ENCODE peak calls at places on chromosomes 1 and 21, in five cellular contexts. N is fibroblast of pulmonary artery, K is left lung, L is fibroblast of lung, J is adrenal gland. P is an unnamed sample.

GRCh38 chr1:235999259-235999925 is 65.5 kb downstream of the NID1 start:
- DNase-seq in L (peak), N (peak), J (no peak), K (no peak), P (no peak)

GRCh38 chr1:246503341-246503740 is 3.7 kb downstream of the SMYD3 start:
- DNase-seq in J (no peak), K (no peak), L (peak), N (no peak), P (peak)

GRCh38 chr1:36567601-36568341 is 85.1 kb upstream of the CSF3R start:
- DNase-seq in K (no peak), L (no peak), J (no peak), N (no peak), P (no peak)

GRCh38 chr1:194419721-194420120 is 1233.3 kb upstream of the B3GALT2 start:
- DNase-seq in K (no peak), J (no peak), N (no peak), L (no peak), P (no peak)

GRCh38 chr1:99969729-99970591 is at the start of gene SLC35A3:
- DNase-seq in J (peak), N (peak), K (peak), L (peak), P (no peak)

GRCh38 chr1:1080122-1080753 is 6.1 kb upstream of the RNF223 start:
- DNase-seq in K (peak), J (peak), L (peak), N (peak), P (no peak)

GRCh38 chr1:211713231-211713630 is 37.8 kb upstream of the NEK2 start:
- DNase-seq in K (no peak), N (no peak), J (no peak), L (no peak), P (no peak)

GRCh38 chr1:211632808-211633522 is 42.5 kb downstream of the NEK2 start:
- DNase-seq in J (peak), L (peak), N (peak), K (no peak), P (peak)

GRCh38 chr1:221431068-221431651 is 310.7 kb downstream of the DUSP10 start:
- DNase-seq in K (no peak), L (peak), J (no peak), N (peak), P (no peak)

GRCh38 chr1:64337476-64337875 is 132.5 kb upstream of the CACHD1 start:
- DNase-seq in L (no peak), K (no peak), N (no peak), J (no peak), P (no peak)

GRCh38 chr1:248243204-248243603 is 12.0 kb downstream of the OR2M4 start:
- DNase-seq in J (no peak), N (peak), L (peak), K (no peak), P (no peak)

GRCh38 chr1:99573431-99574217 is 72.3 kb upstream of the PALMD start:
- DNase-seq in K (no peak), J (no peak), L (peak), N (no peak), P (no peak)

GRCh38 chr21:45983981-45984551 is 2.5 kb downstream of the COL6A1 start:
- DNase-seq in K (peak), J (no peak), L (no peak), N (no peak), P (no peak)

GRCh38 chr1:204703826-204704612 is 18.5 kb upstream of the LRRN2 start:
- DNase-seq in L (no peak), J (no peak), K (no peak), N (no peak), P (no peak)

GRCh38 chr1:20327467-20327866 is 36.8 kb downstream of the VWA5B1 start:
- DNase-seq in L (no peak), K (no peak), J (no peak), N (no peak), P (no peak)

GRCh38 chr1:205961970-205962820 is 18.9 kb upstream of the SLC26A9 start:
- DNase-seq in J (peak), L (peak), K (peak), N (peak), P (no peak)

GRCh38 chr1:184170719-184171118 is 119.2 kb downstream of the TSEN15 start:
- DNase-seq in N (no peak), L (no peak), K (no peak), J (no peak), P (no peak)

DNA sequence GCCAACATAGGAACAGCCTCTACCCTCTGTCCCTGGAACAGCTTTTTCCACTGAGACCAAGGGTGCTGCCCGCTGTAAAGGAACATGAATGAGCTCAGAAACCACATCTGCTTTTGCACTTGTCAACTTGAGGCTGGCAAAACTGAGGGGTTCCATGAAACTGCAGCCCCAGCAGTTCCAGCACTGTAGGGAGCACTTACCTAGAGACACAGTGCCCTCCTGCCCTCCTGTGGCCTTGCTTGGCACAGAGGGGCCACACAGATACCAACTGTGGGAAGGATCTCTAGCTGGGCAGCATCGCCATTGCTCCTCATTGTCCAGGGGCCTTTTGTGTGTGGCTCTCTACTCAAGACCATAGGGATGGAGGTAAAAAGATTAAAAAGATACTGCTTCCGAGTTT is 51.6 kb downstream of the ITPKB start:
- DNase-seq in K (no peak), L (no peak), N (no peak), J (no peak), P (no peak)
- TF ChIP-seq CTCF in K (no peak), L (no peak), N (no peak), J (peak), P (no peak)

GRCh38 chr1:232319106-232319505 is 310.8 kb downstream of the SIPA1L2 start:
- DNase-seq in J (no peak), K (no peak), L (no peak), N (no peak), P (no peak)
- H3K4me3 ChIP-seq in J (no peak), K (no peak), L (no peak), N (no peak), P (no peak)

GRCh38 chr1:60596791-60597748 is 485.3 kb upstream of the NFIA start:
- DNase-seq in N (peak), L (peak), J (no peak), K (no peak), P (no peak)
- TF ChIP-seq CTCF in N (peak), L (no peak), J (peak), K (no peak), P (no peak)

DNA sequence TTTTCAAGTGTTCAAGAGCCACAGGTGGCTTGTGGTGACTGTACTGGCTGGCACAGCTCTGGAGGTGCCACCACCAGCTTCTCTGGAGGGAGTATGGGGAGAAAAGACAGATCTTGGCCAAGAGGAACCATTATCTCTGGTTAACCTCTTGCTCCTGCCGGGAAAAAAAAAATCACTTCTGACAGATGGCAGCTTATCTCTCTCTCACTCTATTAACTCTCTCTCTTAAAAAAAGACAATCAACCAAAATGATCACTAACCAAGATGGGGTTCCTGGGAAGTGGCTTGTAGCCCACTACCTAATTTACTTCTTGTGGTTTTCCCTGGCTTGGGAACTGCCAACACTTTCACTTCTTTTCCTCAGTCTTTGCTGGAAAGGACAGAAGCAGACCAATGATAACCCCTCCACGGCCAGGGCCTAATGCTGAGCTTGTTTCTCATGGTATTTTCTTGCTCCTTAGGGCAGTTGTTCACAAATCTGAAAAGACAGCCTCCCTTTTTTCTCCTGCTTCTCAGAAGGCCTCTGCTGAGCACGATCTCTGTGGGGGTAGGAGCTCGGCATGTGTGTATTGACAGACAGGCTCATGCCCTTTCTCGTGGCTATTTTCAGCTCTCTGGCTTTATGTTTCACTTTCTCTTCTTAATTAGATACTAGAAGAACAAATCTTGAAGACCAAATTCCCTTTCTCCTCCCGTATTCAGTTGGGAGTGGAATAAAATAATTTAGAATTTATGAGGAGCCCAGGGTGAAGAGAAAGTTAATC is 950 bp upstream of the RIIAD1 start:
- DNase-seq in L (peak), J (no peak), K (no peak), N (peak), P (no peak)
- H3K4me3 ChIP-seq in L (peak), J (no peak), K (no peak), N (peak), P (no peak)

GRCh38 chr1:23533288-23534130 is 2.5 kb upstream of the E2F2 start:
- DNase-seq in K (no peak), N (no peak), J (no peak), L (no peak), P (no peak)

GRCh38 chr1:23529146-23530088 is 1.6 kb downstream of the E2F2 start:
- DNase-seq in J (no peak), N (no peak), K (no peak), L (no peak), P (no peak)

GRCh38 chr1:23531695-23532094 is 662 bp upstream of the E2F2 start:
- DNase-seq in J (no peak), L (no peak), K (no peak), N (no peak), P (no peak)

GRCh38 chr1:23530089-23530749 is 814 bp downstream of the E2F2 start:
- DNase-seq in K (no peak), J (no peak), L (no peak), N (no peak), P (no peak)

DNA sequence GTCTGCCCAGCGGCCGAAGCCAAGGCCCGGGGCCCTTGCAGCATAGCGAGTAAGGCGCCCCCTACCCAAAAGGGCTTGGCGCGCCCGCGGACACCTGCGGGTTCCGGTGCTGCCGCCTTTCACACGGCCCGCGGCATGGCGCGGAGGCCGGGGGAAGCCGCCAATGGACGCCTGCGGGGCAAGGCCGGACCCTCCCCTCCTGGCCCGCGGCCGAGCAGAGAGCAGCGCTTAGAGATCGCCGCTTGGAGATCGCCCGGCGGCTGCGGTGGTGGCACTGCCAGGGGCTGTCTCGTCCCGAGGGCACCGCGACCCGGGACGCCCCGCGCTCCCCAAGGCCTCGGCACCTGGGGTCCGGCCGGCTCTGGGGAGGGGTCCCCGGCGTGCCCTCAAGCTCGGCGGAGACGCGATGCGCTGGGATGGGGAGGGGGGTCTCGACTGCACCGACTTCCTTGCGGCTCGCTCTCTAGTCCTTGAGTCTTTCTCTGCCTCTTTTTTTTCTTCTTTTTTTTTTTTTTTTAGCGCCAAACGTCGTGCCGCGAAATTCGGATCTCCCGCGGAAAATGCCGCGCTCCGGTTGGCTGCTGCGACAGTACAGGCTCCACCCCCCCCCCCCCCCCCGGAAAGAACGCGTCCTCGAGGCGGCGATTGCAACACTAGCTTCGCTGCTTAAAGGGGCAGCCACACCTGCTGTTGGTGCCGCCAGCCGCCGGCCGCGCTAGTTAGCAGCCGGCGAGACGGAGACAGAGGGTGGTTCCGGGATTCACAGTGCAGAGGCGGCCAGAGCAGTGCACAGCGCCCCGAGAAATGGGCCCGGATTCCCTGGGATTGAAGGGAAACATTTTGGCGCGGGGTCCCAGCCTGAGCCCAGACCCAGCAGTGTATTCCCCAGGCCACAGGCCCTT is at the start of gene E2F2:
- DNase-seq in N (peak), J (peak), L (peak), K (peak), P (no peak)
- TF ChIP-seq CTCF in N (no peak), J (no peak), L (no peak), K (no peak), P (no peak)